ENCODE peak calls at places on chromosomes 1 and 21, in four cellular contexts. O is K562, E is HepG2, B is SK-N-SH. Z is an unnamed sample.

GRCh38 chr1:169361281-169361680 is 6.3 kb downstream of the NME7 start:
- DNase-seq in O (no peak), B (no peak), E (no peak), Z (no peak)

GRCh38 chr1:20322081-20322824 is 31.6 kb downstream of the VWA5B1 start:
- DNase-seq in O (no peak), E (no peak), B (no peak), Z (no peak)

GRCh38 chr1:36520056-36520455 is 37.3 kb upstream of the CSF3R start:
- DNase-seq in E (no peak), B (no peak), O (no peak), Z (no peak)

GRCh38 chr1:2275796-2276536 is 47.8 kb downstream of the SKI start:
- DNase-seq in B (no peak), E (no peak), O (peak), Z (no peak)

GRCh38 chr1:28518000-28518744 is 12.3 kb downstream of the RCC1 start:
- DNase-seq in O (peak), E (peak), B (peak), Z (peak)

GRCh38 chr21:31710586-31710985 is 21.3 kb downstream of the SCAF4 start:
- DNase-seq in O (no peak), B (no peak), E (no peak), Z (no peak)

GRCh38 chr1:212733109-212733508 is 33.5 kb upstream of the BATF3 start:
- DNase-seq in E (no peak), O (no peak), B (no peak), Z (no peak)

GRCh38 chr1:33725037-33725436 is 138.8 kb upstream of the HMGB4 start:
- DNase-seq in O (no peak), B (no peak), E (no peak), Z (no peak)

GRCh38 chr1:2596530-2597333 is 10.2 kb downstream of the PRXL2B start:
- DNase-seq in B (no peak), E (no peak), O (no peak), Z (no peak)

GRCh38 chr21:35811115-35811806 is 249.1 kb downstream of the SETD4 start:
- DNase-seq in E (no peak), O (no peak), B (no peak), Z (no peak)

GRCh38 chr1:54850082-54850730 is 36.8 kb downstream of the DHCR24 start:
- DNase-seq in B (no peak), O (no peak), E (no peak), Z (no peak)

GRCh38 chr1:63327417-63328139 is 5.2 kb downstream of the FOXD3 start:
- DNase-seq in E (peak), B (peak), O (peak), Z (peak)

GRCh38 chr1:37485902-37486679 is 11.7 kb downstream of the ZC3H12A start:
- DNase-seq in E (no peak), B (peak), O (no peak), Z (no peak)

GRCh38 chr1:116491985-116492811 is 78.6 kb downstream of the CD58 start:
- DNase-seq in E (no peak), O (peak), B (peak), Z (no peak)

GRCh38 chr1:42798010-42798409 is 13.2 kb downstream of the TMEM269 start:
- DNase-seq in B (no peak), E (no peak), O (no peak), Z (no peak)

GRCh38 chr21:38989745-38990423 is 184.2 kb downstream of the ETS2 start:
- DNase-seq in O (no peak), E (peak), B (peak), Z (peak)

GRCh38 chr1:230328342-230329015 is 97.7 kb downstream of the PGBD5 start:
- DNase-seq in O (no peak), B (no peak), E (no peak), Z (no peak)

GRCh38 chr1:202750024-202750423 is 39.8 kb upstream of the SYT2 start:
- DNase-seq in O (no peak), E (no peak), B (no peak), Z (no peak)

GRCh38 chr1:157141212-157141855 is 3.1 kb upstream of the ETV3 start:
- DNase-seq in B (peak), O (no peak), E (no peak), Z (no peak)

GRCh38 chr1:202252271-202252670 is 58.7 kb downstream of the LGR6 start:
- DNase-seq in E (no peak), B (no peak), O (no peak), Z (no peak)

GRCh38 chr1:91699339-91699970 is 186.5 kb downstream of the TGFBR3 start:
- DNase-seq in O (no peak), E (no peak), B (no peak), Z (no peak)

GRCh38 chr1:149979245-149979971 is 31.1 kb downstream of the OTUD7B start:
- DNase-seq in E (no peak), B (no peak), O (no peak), Z (no peak)

DNA sequence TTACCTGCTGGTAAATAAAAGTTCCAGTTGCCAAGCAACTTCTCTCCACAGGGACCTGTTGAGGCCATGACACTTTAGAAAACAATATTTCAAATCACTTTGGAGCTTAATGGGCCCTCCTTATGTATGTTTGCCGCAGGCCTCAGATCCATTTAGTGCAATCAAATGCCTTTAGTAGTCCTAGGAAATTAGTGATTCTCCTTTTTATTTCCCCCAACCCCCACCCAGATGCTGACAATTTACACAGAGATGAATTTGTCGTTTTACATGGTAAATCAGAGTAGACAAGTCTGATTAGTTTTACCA is 83.6 kb downstream of the CLIC4 start:
- DNase-seq in B (peak), E (no peak), O (no peak), Z (peak)
- TF ChIP-seq FOXM1 in B (no peak), E (no peak), O (no peak), Z (no peak)

GRCh38 chr21:33314096-33314495 is 10.7 kb upstream of the IFNAR1 start:
- DNase-seq in O (no peak), E (no peak), B (no peak), Z (no peak)
- TF ChIP-seq FOXM1 in O (no peak), E (no peak), B (no peak), Z (no peak)

DNA sequence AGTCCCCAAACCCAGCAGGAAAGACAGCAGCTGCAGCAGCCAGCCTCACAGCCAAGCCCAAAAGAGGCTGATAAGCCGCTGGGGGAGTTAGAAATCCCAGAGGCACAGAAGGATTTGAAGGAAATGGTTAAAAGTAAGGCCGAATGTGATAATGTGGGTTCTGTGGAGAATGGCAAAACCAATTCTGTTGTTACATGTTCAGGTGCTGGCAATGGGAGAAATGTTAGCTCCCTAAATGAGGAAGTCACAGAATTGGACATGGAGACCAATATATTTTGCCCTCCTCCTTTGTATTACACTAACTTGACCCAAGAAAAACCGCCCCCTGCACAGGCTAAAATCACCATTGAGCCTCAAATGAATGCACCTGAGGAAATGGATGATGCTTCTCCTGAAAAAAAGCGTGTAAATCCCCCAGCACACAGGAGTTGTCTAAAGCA is 875 bp downstream of the MAP10 start:
- DNase-seq in B (no peak), E (no peak), O (peak), Z (no peak)
- TF ChIP-seq FOXM1 in B (no peak), E (no peak), O (no peak), Z (no peak)

DNA sequence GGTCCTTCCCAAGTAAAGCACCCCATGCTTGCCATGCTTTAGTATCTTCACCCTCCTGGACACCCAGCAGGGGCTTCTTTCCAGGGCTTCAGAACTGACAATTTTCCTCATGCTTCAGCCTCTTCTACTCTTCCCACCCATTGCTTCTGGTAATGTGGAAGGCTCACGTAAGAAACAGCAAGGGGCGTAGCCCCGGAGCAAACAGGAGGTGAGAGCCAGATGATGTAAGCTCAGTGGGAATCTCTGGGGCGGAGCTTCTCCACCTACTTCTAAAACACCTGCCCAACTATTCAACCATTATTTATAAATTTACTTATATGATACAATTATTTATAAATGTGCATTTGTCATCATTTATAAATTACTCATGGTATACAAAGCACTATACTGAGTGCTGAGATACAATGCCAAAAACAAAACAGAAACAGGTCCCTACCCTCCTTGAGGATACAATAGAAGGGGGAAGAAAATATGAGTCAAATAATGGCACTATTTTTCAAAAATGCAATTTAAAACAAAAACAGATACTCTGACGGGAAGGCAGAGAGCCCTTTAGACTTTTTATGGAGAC is 140.1 kb upstream of the CAMK1G start:
- DNase-seq in E (no peak), O (no peak), B (no peak), Z (no peak)
- TF ChIP-seq FOXM1 in E (no peak), O (no peak), B (no peak), Z (no peak)

DNA sequence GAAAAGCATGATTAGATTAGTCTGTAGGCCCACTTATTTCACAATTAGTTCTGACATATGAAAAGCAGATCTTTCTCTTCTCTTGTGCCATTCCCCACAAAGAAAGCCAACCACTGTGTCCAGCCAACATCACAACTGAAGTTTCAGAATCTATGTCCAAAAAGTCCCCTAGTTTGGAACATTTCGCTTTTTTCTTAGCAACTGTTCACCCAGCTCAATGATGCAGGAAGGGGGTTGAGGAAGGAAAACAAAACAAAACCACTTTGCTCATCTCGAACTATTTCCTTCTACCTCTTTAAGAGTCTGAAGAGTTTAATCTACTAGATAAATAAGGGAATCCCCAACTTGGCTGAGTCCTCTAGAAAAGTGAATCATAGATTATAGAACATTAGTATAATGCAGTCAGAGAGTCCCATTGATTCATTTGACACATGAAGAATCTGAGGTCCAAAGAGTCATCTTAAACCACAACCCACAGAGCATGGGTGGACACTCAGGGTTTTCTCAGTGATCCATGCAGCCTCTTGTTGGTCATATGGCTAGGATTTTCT is 159.3 kb upstream of the SGIP1 start:
- DNase-seq in E (no peak), O (no peak), B (no peak), Z (no peak)
- TF ChIP-seq FOXM1 in E (no peak), O (no peak), B (peak), Z (no peak)

GRCh38 chr1:89659322-89660061 is 26.6 kb downstream of the LRRC8C start:
- DNase-seq in E (no peak), B (no peak), O (no peak), Z (no peak)
- TF ChIP-seq FOXM1 in E (no peak), B (no peak), O (no peak), Z (no peak)

GRCh38 chr1:18461656-18462055 is 19.1 kb upstream of the KLHDC7A start:
- DNase-seq in E (no peak), O (no peak), B (no peak), Z (no peak)
- TF ChIP-seq FOXM1 in E (no peak), O (no peak), B (no peak), Z (no peak)

GRCh38 chr1:154436433-154436832 is 31.3 kb downstream of the IL6R start:
- DNase-seq in E (no peak), B (no peak), O (no peak), Z (no peak)
- TF ChIP-seq FOXM1 in E (no peak), B (no peak), O (no peak), Z (no peak)

GRCh38 chr1:109198043-109198695 is 15.5 kb upstream of the SARS1 start:
- DNase-seq in B (no peak), E (no peak), O (peak), Z (no peak)

GRCh38 chr1:109199710-109200109 is 14.0 kb upstream of the SARS1 start:
- DNase-seq in B (no peak), E (no peak), O (no peak), Z (no peak)

GRCh38 chr1:109204484-109204883 is 9.2 kb upstream of the SARS1 start:
- DNase-seq in O (no peak), E (no peak), B (no peak), Z (no peak)

GRCh38 chr1:109198745-109199144 is 15.0 kb upstream of the SARS1 start:
- DNase-seq in B (no peak), O (no peak), E (no peak), Z (no peak)

DNA sequence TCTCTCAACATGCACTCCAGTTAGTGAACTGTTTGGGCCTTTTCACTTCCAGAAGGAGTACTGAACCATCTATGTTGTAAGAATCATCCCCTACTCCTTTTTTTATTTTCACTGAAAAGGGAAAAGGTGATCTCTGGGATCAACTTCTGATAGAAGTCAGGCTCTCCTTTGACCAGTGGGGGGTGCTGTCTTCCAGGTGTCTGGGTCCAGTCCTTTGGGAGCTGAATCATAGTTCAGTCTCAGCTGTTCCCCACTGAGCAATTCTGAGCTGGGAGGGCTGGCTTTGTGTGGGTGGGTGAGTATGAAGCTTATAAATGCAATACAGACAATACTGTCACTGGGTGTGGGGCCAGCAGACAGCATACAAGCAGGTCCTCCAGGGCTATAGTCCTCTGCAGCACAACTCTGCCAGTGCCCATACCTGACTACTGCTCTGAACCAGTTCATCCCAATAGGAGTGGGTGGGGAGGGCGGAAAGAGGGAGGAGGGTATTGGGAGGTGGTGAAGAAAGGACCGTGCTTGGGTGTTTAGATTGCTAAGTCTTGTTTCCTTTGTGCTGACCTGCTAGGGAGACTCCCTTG is 12.5 kb upstream of the SARS1 start:
- DNase-seq in B (peak), E (peak), O (peak), Z (peak)
- TF ChIP-seq FOXM1 in B (no peak), E (no peak), O (no peak), Z (no peak)

DNA sequence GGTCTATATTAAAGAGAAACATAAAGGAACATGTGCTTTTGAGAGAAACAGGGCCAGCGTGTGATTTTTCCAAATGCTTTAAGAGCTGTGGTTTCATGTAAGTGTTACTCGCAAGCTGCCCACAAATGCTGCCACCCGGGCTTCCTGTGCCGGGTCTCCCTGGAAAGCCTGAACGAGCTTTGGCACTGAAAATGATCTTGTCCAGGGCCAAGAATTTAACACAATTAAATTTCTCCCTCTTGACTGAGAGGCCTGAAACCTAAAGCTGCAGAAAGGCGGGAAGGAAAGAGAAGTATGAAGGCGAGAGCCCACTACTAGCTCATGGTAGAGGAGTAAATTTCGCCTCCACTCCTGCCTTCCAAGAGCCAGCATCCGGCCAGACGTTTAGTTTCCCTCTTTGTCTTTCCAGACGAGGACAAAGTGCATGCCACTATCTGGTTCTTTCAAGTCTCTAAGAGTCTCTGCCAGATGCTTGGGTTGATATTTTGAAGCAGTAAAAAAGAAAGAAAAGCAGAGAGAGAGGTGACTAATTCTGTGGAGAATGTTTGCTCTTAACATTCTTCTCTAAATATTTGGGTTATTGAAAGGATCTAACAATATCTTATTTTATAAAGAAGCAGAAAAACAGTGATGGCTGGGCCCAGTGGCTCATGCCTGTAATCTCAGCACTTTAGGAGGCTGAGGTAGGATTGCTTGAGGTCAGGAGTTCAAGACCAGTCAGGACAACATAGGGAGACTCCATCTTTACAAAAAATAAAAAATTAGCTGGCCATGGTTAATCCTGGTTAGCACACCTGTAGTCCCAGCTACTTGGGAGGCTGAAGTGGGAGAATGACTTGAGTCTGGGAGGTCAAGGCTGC is 100.0 kb upstream of the HNRNPU start:
- DNase-seq in E (peak), B (peak), O (peak), Z (no peak)
- TF ChIP-seq FOXM1 in E (no peak), B (no peak), O (no peak), Z (no peak)